ENCODE peak calls at places on chromosomes 2 and 18, in four cellular contexts. O is lower lobe of right lung, V is astrocyte of the cerebellum, Y is Peyer's patch. E is an unnamed sample.
A peak's percentile ranks its signal among the peaks of the same experiment; 100 is the strongest.

GRCh38 chr2:27501042-27501441 is 4.4 kb downstream of the GCKR start:
- DNase-seq in O (no peak), V (no peak), Y (no peak), E (no peak)

GRCh38 chr2:122267947-122268346 is 512.5 kb downstream of the TSN start:
- DNase-seq in V (no peak), Y (no peak), O (no peak), E (no peak)

GRCh38 chr2:219540784-219541504 is 2.7 kb downstream of the CHPF start:
- DNase-seq in O (no peak), Y (no peak), V (no peak), E (no peak)

GRCh38 chr2:7083580-7084509 is 166.6 kb downstream of the RNF144A start:
- DNase-seq in V (peak; percentile 11), O (no peak), Y (no peak), E (no peak)

GRCh38 chr18:5574843-5575242 is 31.0 kb upstream of the EPB41L3 start:
- DNase-seq in V (no peak), O (no peak), Y (no peak), E (no peak)

GRCh38 chr2:42848726-42849290 is 56.4 kb upstream of the HAAO start:
- DNase-seq in V (no peak), O (no peak), Y (no peak), E (no peak)

GRCh38 chr18:68449292-68449691 is 265.6 kb downstream of the TMX3 start:
- DNase-seq in V (peak; percentile 47), O (no peak), Y (no peak), E (peak; percentile 89)

GRCh38 chr18:43735570-43735969 is 458.3 kb upstream of the SYT4 start:
- DNase-seq in Y (no peak), O (no peak), V (no peak), E (no peak)

DNA sequence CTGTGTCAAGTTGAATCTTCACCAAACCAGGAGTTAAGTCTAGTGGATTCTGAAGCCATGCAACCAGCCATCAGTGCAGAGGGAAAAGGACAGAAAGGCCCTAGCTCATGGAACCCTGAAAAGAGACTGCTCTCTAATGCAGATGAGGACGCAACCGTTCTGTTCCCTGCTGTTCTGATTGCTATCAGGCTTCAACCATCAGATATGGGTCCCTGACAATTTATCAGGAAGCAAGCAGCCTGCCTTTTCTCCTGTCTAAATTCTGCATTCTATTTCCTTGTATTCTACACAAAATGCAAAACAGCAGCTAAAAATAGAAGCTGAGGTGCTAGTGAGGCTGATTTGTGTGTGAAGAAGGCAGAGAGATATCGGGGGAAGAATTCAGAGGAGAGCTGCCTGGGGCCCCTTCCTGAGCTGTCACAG is 68.4 kb upstream of the RTN4 start:
- DNase-seq in O (no peak), V (no peak), Y (no peak), E (no peak)
- H3K4me3 ChIP-seq in O (no peak overlapping the region), V (no peak overlapping the region), Y (no peak overlapping the region), E (no peak overlapping the region)

GRCh38 chr2:216413882-216414281 is 1.6 kb downstream of the SMARCAL1 start:
- DNase-seq in O (no peak), V (no peak), Y (no peak), E (no peak)
- H3K4me3 ChIP-seq in O (no peak overlapping the region), V (no peak overlapping the region), Y (no peak overlapping the region), E (no peak overlapping the region)

GRCh38 chr18:41647914-41648313 is 307.1 kb upstream of the PIK3C3 start:
- DNase-seq in Y (no peak), V (no peak), O (no peak), E (no peak)
- H3K4me3 ChIP-seq in Y (no peak overlapping the region), V (no peak overlapping the region), O (no peak overlapping the region), E (no peak overlapping the region)

DNA sequence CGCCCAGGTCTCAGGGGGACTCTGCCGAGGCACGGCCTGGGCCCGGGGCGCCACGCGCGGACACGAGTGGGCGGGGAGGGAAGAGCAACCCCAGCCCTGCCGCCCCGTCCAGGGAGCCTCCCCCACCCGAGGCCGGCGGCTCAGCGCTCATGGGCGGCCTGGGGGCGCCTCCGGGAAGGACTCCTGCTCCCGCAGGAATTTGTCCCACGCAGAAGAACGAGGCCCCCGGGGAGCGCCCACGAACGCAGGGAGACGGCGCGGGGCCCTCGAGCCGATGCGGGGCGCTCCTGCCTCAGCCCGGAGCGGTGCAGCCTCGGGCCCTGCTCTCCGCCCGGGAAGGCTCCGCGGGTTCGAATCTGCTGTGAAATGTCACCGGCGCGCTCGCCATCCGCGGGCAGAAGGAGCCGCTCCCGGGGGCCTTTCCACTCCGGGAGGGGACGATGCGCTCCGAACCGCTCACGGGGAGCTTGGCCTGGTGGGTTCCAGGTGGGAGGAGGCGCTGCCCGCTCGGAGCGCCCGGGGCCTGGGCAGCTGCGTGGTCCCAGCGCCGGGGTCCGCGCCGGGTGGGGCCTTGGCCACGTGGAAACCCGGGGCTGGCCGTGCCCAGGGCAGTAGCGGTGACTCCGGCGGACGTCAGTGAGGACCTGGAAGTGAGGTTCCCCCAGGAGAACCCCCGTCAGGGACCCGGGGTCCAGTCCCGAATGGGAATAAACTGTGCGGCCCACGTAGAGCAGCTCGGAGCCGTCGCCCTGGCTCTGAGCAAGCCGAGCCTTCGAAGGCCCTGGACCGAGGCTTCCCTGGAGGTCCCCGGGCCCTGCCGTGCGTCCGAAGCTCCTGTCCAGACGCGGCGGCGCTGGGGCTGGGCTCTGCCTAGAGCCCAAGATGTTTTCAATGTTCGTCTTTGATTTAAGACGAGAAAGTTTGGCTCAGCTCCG is 41.4 kb upstream of the CTDP1 start:
- DNase-seq in V (no peak), O (no peak), Y (no peak), E (no peak)
- H3K4me3 ChIP-seq in V (no peak overlapping the region), O (no peak overlapping the region), Y (no peak overlapping the region), E (no peak overlapping the region)

DNA sequence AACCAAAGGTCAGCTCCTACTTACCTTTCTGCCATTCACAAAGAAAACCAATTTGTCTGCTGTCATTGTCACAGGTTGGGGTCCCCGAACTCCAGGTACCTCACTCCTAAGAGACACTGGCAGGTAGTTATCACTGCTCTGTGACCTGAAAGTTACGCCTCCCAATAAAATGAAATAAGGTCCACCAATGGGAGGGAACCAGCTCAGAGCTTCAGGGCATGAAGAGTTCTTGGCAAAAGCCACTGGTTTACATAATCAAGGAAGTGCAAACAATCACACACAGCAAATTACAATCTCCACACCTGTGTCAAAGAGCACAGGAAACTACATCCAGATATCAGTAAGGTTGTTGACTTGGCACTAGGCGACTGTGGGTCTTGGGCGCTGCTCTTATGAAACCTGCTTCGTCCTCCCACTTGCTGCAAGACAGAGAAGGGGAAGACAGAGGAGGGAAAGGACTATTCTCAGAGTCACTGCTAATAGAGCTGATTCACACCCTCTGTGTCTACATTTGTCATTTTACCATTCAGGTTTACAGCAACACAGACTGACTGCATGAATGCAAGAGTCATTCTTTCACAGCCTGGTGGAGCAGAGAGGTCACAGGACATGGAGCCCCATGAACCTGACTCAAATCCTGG is at the start of gene XDH:
- DNase-seq in O (no peak), Y (no peak), V (no peak), E (no peak)
- H3K4me3 ChIP-seq in O (no peak within 1 kb of the TSS), Y (peak within 1 kb of the TSS; percentile 10), V (no peak within 1 kb of the TSS), E (no peak within 1 kb of the TSS)

GRCh38 chr2:146324954-146325353 is 1519.9 kb upstream of the ACVR2A start:
- DNase-seq in V (no peak), O (no peak), Y (no peak), E (peak; percentile 23)
- H3K4me3 ChIP-seq in V (no peak overlapping the region), O (no peak overlapping the region), Y (no peak overlapping the region), E (no peak overlapping the region)

GRCh38 chr2:225122582-225123486 is 80.6 kb upstream of the DOCK10 start:
- DNase-seq in V (no peak), Y (no peak), O (no peak), E (no peak)
- H3K4me3 ChIP-seq in V (no peak overlapping the region), Y (no peak overlapping the region), O (no peak overlapping the region), E (no peak overlapping the region)

GRCh38 chr2:96527990-96528679 is 8.4 kb upstream of the ARID5A start:
- DNase-seq in V (no peak), Y (no peak), O (peak; percentile 75), E (no peak)
- H3K4me3 ChIP-seq in V (no peak overlapping the region), Y (peak overlapping the region; percentile 44), O (peak overlapping the region; percentile 57), E (peak overlapping the region; percentile 41)

DNA sequence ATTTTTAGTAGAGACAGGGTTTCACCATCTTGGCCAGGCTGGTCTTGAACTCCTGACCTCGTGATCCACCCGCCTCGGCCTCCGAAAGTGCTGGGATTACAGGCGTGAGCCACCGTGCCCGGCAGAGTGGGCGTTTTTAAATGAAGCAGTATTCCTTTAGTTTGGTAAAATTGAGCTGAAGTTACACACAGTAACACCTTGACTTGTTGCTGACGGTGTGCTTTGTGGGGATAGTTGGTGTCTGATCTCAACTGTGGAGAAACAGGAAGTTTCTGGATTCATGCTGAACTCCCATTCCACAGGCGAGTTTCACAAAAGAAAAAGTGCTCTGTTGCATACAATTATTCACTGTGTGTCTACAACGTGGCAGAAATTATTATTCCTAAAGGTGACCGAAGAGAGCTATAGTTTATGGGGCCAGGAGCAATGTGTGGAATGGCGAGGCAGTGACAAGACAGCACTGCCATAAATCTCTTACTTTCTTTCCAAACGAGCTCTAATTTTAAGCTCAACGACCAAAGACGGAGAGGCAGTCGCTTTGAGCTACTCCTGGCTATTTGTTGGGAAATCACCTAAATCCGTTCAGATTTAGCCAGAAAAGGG is 480 bp upstream of the CABYR start:
- DNase-seq in O (no peak), V (no peak), Y (no peak), E (no peak)
- H3K4me3 ChIP-seq in O (peak overlapping the region; percentile 55), V (peak overlapping the region; percentile 57), Y (peak overlapping the region; percentile 36), E (peak overlapping the region; percentile 67)

GRCh38 chr2:127001751-127002150 is 103.1 kb downstream of the TEX51 start:
- DNase-seq in Y (no peak), V (no peak), O (no peak), E (no peak)

GRCh38 chr2:127000194-127000593 is 101.5 kb downstream of the TEX51 start:
- DNase-seq in O (no peak), V (no peak), Y (no peak), E (no peak)

GRCh38 chr2:127000937-127001336 is 102.2 kb downstream of the TEX51 start:
- DNase-seq in Y (no peak), O (no peak), V (no peak), E (no peak)

GRCh38 chr2:127004893-127005600 is 101.9 kb downstream of the BIN1 start:
- DNase-seq in V (no peak), O (no peak), Y (no peak), E (no peak)

GRCh38 chr2:127003028-127003800 is 103.7 kb downstream of the BIN1 start:
- DNase-seq in O (no peak), V (no peak), Y (no peak), E (no peak)
- H3K4me3 ChIP-seq in O (no peak overlapping the region), V (no peak overlapping the region), Y (no peak overlapping the region), E (no peak overlapping the region)